ENCODE peak calls at places on chromosomes 16 and 17, in five cellular contexts. G is GM23338, R is tibial artery, M is SK-N-MC, A is psoas muscle. U is an unnamed sample.

GRCh38 chr16:67563708-67564468 is 1.6 kb downstream of the CTCF start:
- DNase-seq in M (no peak), A (peak; percentile 83), G (peak; percentile 48), R (peak; percentile 81), U (no peak)

GRCh38 chr16:54582631-54583250 is 296.2 kb upstream of the IRX3 start:
- DNase-seq in M (no peak), A (no peak), G (no peak), R (no peak), U (no peak)

GRCh38 chr16:69680358-69680757 is 46.0 kb downstream of the NQO1 start:
- DNase-seq in G (no peak), R (no peak), A (no peak), M (no peak), U (no peak)

GRCh38 chr17:67377727-67378443 is 804 bp downstream of the PITPNC1 start:
- DNase-seq in R (peak; percentile 78), M (no peak), A (peak; percentile 73), G (peak; percentile 60), U (peak; percentile 50)

GRCh38 chr17:2238432-2239169 is 65.0 kb downstream of the SMG6 start:
- DNase-seq in R (no peak), A (peak; percentile 61), M (no peak), G (no peak), U (no peak)

GRCh38 chr17:3890082-3890892 is 2.6 kb downstream of the CAMKK1 start:
- DNase-seq in R (peak; percentile 98), A (peak; percentile 86), G (no peak), M (no peak), U (peak; percentile 38)

GRCh38 chr17:78107457-78107856 is 21.1 kb downstream of the TMC6 start:
- DNase-seq in R (peak; percentile 27), A (no peak), G (no peak), M (no peak), U (no peak)

GRCh38 chr17:75138519-75138918 is 7.0 kb upstream of the NT5C start:
- DNase-seq in G (no peak), A (no peak), R (no peak), M (no peak), U (no peak)

GRCh38 chr17:72399608-72400487 is 279.0 kb downstream of the SOX9 start:
- DNase-seq in M (no peak), G (no peak), A (no peak), R (no peak), U (no peak)

GRCh38 chr17:81481011-81481799 is 31.4 kb downstream of the ACTG1 start:
- DNase-seq in R (peak; percentile 84), A (peak; percentile 89), M (no peak), G (peak; percentile 77), U (peak; percentile 43)

GRCh38 chr17:68544111-68544510 is 31.9 kb downstream of the PRKAR1A start:
- DNase-seq in M (no peak), R (no peak), G (no peak), A (no peak), U (no peak)

GRCh38 chr16:14088155-14088753 is 17.1 kb downstream of the MRTFB start:
- DNase-seq in M (no peak), R (no peak), A (no peak), G (no peak), U (no peak)

GRCh38 chr17:20852541-20853370 is 190.1 kb downstream of the USP22 start:
- DNase-seq in R (peak; percentile 67), M (no peak), A (no peak), G (peak; percentile 67), U (no peak)

GRCh38 chr17:28131592-28131991 is 89.1 kb downstream of the NLK start:
- DNase-seq in G (no peak), R (no peak), A (no peak), M (no peak), U (no peak)

GRCh38 chr17:21286066-21286770 is 1.7 kb downstream of the MAP2K3 start:
- DNase-seq in G (no peak), M (no peak), A (peak; percentile 95), R (peak; percentile 98), U (no peak)

GRCh38 chr17:67993998-67994361 is 2.3 kb downstream of the C17orf58 start:
- DNase-seq in A (no peak), R (no peak), M (no peak), G (peak; percentile 41), U (no peak)

GRCh38 chr16:55146939-55147338 is 177.1 kb upstream of the IRX6 start:
- DNase-seq in M (no peak), A (no peak), G (no peak), R (no peak), U (no peak)

GRCh38 chr17:33940769-33941168 is 314.3 kb upstream of the CCL2 start:
- DNase-seq in M (no peak), A (no peak), G (no peak), R (no peak), U (no peak)

GRCh38 chr17:49764559-49765180 is 739 bp upstream of the FAM117A start:
- DNase-seq in G (peak; percentile 31), R (no peak), M (no peak), A (no peak), U (no peak)
- H3K27ac ChIP-seq in G (no peak overlapping the region), R (peak overlapping the region; percentile 90), M (peak overlapping the region; percentile 20), A (no peak overlapping the region), U (peak overlapping the region; percentile 16)

DNA sequence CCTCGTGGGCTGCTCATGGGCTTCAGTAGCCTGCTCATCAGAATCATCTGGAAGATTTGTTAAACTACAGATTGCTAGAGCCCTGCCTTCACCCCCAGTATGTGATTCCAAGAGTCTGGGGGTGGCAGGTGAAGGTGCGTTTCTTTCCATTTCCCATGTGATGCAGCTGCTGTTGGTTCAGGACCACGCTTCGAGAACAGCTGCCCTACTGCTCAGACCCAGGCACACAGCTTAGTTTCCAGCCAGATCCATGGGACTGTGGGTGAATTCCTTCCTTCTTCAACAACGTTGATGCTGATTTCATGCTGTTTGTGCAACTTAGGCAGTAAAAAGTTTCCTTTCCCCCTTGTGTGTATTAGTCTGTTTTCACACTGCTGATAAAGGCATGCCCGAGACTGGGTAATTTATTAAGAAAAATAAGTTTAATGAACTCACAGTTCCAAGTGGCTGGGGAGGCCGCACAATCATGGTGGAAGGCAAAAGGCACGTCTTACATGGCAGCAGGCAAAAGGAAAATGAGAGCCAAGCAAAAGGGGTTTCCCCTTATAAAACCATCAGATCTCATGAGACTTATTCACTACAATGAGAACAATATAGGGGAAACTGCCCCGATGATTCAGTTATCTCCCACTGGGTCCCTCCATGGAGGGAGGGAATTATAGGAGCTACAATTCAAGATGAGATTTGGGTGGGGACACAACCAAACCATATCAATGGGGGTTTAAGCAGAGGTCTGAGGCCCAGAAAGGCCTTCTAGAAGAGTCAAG is 159.2 kb downstream of the XYLT1 start:
- DNase-seq in G (no peak), R (no peak), A (no peak), M (no peak), U (no peak)
- H3K27ac ChIP-seq in G (no peak overlapping the region), R (peak overlapping the region; percentile 84), A (no peak overlapping the region), M (no peak overlapping the region), U (no peak overlapping the region)

GRCh38 chr16:10941127-10941933 is 938 bp downstream of the DEXI start:
- DNase-seq in A (peak; percentile 58), M (no peak), G (peak; percentile 55), R (no peak), U (no peak)

GRCh38 chr16:10940501-10941079 is 1.7 kb downstream of the DEXI start:
- DNase-seq in R (no peak), M (no peak), A (peak; percentile 67), G (no peak), U (peak; percentile 58)

GRCh38 chr16:10938844-10939648 is 3.2 kb downstream of the DEXI start:
- DNase-seq in G (no peak), R (no peak), M (no peak), A (no peak), U (no peak)

GRCh38 chr16:10938321-10938720 is 3.9 kb downstream of the DEXI start:
- DNase-seq in G (no peak), R (no peak), M (no peak), A (no peak), U (no peak)

GRCh38 chr16:10939649-10940206 is 2.5 kb downstream of the DEXI start:
- DNase-seq in G (no peak), R (no peak), A (no peak), M (no peak), U (no peak)
- H3K27ac ChIP-seq in G (no peak overlapping the region), R (peak overlapping the region; percentile 90), A (peak overlapping the region; percentile 91), M (no peak overlapping the region), U (no peak overlapping the region)

GRCh38 chr16:19115148-19116021 is 1.6 kb downstream of the ITPRIPL2 start:
- DNase-seq in R (peak; percentile 64), A (no peak), M (no peak), G (peak; percentile 82), U (no peak)
- H3K27ac ChIP-seq in R (peak overlapping the region; percentile 98), A (peak overlapping the region; percentile 97), M (no peak overlapping the region), G (no peak overlapping the region), U (no peak overlapping the region)

U was measured in caudate nucleus.